ENCODE peak calls at places on chromosomes 5 and 9, in nine cellular contexts. E is NCI-H1092; Y is stimulated activated CD8-positive, alpha-beta memory T cell treated with anti-CD3 and anti-CD28 coated beads, Interleukin-7, amount 100 ng/mL, for 4 hours; B is psoas muscle; S is activated CD8-positive, alpha-beta memory T cell treated with anti-CD3 and anti-CD28 coated beads, Interleukin-2, amount 50 U/mL, for 4 hours; H is tibial nerve; D is head of caudate nucleus; V is A673; M is mucosa of gallbladder. Z is an unnamed sample.

GRCh38 chr9:109320338-109320733 is 523 bp downstream of the EPB41L4B start:
- DNase-seq in E (no peak), Y (no peak), B (peak; percentile 11), S (no peak), H (no peak), D (no peak), V (no peak), M (no peak), Z (no peak)

GRCh38 chr9:134437417-134438203 is 111.4 kb downstream of the RXRA start:
- DNase-seq in E (no peak), Y (no peak), B (no peak), S (no peak), H (no peak), D (no peak), V (no peak), M (no peak), Z (no peak)

GRCh38 chr9:92094655-92095054 is 20.6 kb downstream of the SPTLC1 start:
- DNase-seq in E (no peak), Y (no peak), B (no peak), S (peak; percentile 34), H (no peak), D (no peak), V (peak; percentile 13), M (no peak), Z (peak; percentile 24)

GRCh38 chr9:137449931-137450537 is 8.9 kb upstream of the ENTPD8 start:
- DNase-seq in E (no peak), Y (peak; percentile 67), B (no peak), S (peak; percentile 66), H (no peak), D (no peak), V (no peak), M (no peak), Z (no peak)

GRCh38 chr5:74549351-74549750 is 91.2 kb downstream of the ENC1 start:
- DNase-seq in E (no peak), Y (no peak), B (no peak), S (no peak), H (no peak), D (no peak), V (no peak), M (no peak), Z (no peak)

GRCh38 chr9:111038336-111039202 is at the start of gene LPAR1:
- DNase-seq in E (no peak), Y (no peak), B (peak; percentile 71), S (no peak), H (peak; percentile 78), D (peak; percentile 69), V (peak; percentile 52), M (peak; percentile 23), Z (no peak)

GRCh38 chr5:126052120-126052519 is 371.1 kb upstream of the GRAMD2B start:
- DNase-seq in E (no peak), Y (no peak), B (no peak), S (no peak), H (no peak), D (no peak), V (no peak), M (no peak), Z (no peak)

GRCh38 chr5:126884269-126884819 is 107.4 kb downstream of the LMNB1 start:
- DNase-seq in E (no peak), Y (no peak), B (no peak), S (no peak), H (no peak), D (no peak), V (no peak), M (no peak), Z (no peak)

GRCh38 chr5:90545511-90545910 is 13.1 kb upstream of the ADGRV1 start:
- DNase-seq in E (no peak), Y (no peak), B (no peak), S (no peak), H (no peak), D (no peak), V (no peak), M (no peak), Z (no peak)

GRCh38 chr5:170267431-170268152 is 30.0 kb downstream of the LCP2 start:
- DNase-seq in E (peak; percentile 49), Y (peak; percentile 55), B (peak; percentile 68), S (peak; percentile 80), H (peak; percentile 78), D (peak; percentile 84), V (peak; percentile 80), M (peak; percentile 67), Z (peak; percentile 69)

GRCh38 chr9:128504485-128505413 is at the start of gene GLE1:
- DNase-seq in E (peak; percentile 92), Y (peak; percentile 96), B (peak; percentile 96), S (peak; percentile 97), H (peak; percentile 90), D (peak; percentile 95), V (peak; percentile 96), M (peak; percentile 94), Z (peak; percentile 95)

GRCh38 chr5:13553896-13554295 is 390.6 kb downstream of the DNAH5 start:
- DNase-seq in E (no peak), Y (no peak), B (no peak), S (no peak), H (no peak), D (no peak), V (no peak), M (peak; percentile 14), Z (no peak)

GRCh38 chr9:88578486-88579362 is 43.7 kb downstream of the NXNL2 start:
- DNase-seq in E (peak; percentile 25), Y (peak; percentile 36), B (peak; percentile 75), S (peak; percentile 65), H (peak; percentile 80), D (peak; percentile 85), V (peak; percentile 76), M (peak; percentile 85), Z (peak; percentile 60)

GRCh38 chr9:113649054-113649453 is 185.5 kb downstream of the RGS3 start:
- DNase-seq in E (peak; percentile 97), Y (no peak), B (peak; percentile 35), S (no peak), H (no peak), D (peak; percentile 90), V (peak; percentile 23), M (peak; percentile 50), Z (no peak)

GRCh38 chr9:72952914-72953313 is at the start of gene ALDH1A1:
- DNase-seq in E (no peak), Y (no peak), B (no peak), S (no peak), H (peak; percentile 36), D (no peak), V (peak; percentile 22), M (peak; percentile 69), Z (no peak)

GRCh38 chr5:180637962-180638680 is 11.3 kb downstream of the FLT4 start:
- DNase-seq in E (no peak), Y (no peak), B (peak; percentile 4), S (no peak), H (no peak), D (no peak), V (no peak), M (no peak), Z (no peak)

GRCh38 chr5:121378559-121379359 is 472.9 kb upstream of the FTMT start:
- DNase-seq in E (no peak), Y (no peak), B (no peak), S (no peak), H (no peak), D (no peak), V (no peak), M (no peak), Z (no peak)

GRCh38 chr9:126611592-126612328 is 2.0 kb upstream of the LMX1B start:
- DNase-seq in E (peak; percentile 19), Y (peak; percentile 51), B (peak; percentile 77), S (peak; percentile 75), H (peak; percentile 55), D (peak; percentile 76), V (peak; percentile 80), M (peak; percentile 66), Z (peak; percentile 64)

GRCh38 chr9:83385317-83385716 is 152.9 kb downstream of the FRMD3 start:
- DNase-seq in E (no peak), Y (no peak), B (no peak), S (no peak), H (no peak), D (no peak), V (no peak), M (no peak), Z (no peak)

GRCh38 chr5:159106569-159107282 is 7.0 kb upstream of the EBF1 start:
- DNase-seq in E (peak; percentile 33), Y (peak; percentile 45), B (peak; percentile 84), S (peak; percentile 74), H (peak; percentile 85), D (peak; percentile 74), V (peak; percentile 73), M (peak; percentile 71), Z (peak; percentile 48)

GRCh38 chr5:154723740-154724505 is 31.3 kb upstream of the LARP1 start:
- DNase-seq in E (no peak), Y (no peak), B (no peak), S (no peak), H (no peak), D (no peak), V (no peak), M (no peak), Z (no peak)